ENCODE peak calls at places on chromosome 16, in ten cellular contexts. One of them, this sample, is unnamed.

GRCh38 chr16:12229759-12230594 is 253.4 kb downstream of the SNX29 start:
- DNase-seq in hepatic stellate cell: no peak
- DNase-seq in amygdala: no peak
- DNase-seq in fibroblast of the conjunctiva: peak
- DNase-seq in activated CD8-positive, alpha-beta memory T cell treated with anti-CD3 and anti-CD28 coated beads for 1 hour: no peak
- DNase-seq in activated gamma-delta T cell treated with anti-CD3 and anti-CD28 coated beads, Interleukin-2, amount 50 U/mL, for 16 hours: no peak
- DNase-seq in ACHN: no peak
- DNase-seq in testis: no peak
- DNase-seq in frontal cortex: no peak
- DNase-seq in activated T-cell treated with anti-CD3 and anti-CD28 coated beads, Interleukin-2, amount 50 U/mL, for 4 hours: no peak
- DNase-seq in this sample: peak

GRCh38 chr16:75000481-75001081 is 1.8 kb downstream of the ZNRF1 start:
- DNase-seq in activated T-cell treated with anti-CD3 and anti-CD28 coated beads, Interleukin-2, amount 50 U/mL, for 4 hours: no peak
- DNase-seq in testis: peak
- DNase-seq in ACHN: no peak
- DNase-seq in hepatic stellate cell: no peak
- DNase-seq in activated gamma-delta T cell treated with anti-CD3 and anti-CD28 coated beads, Interleukin-2, amount 50 U/mL, for 16 hours: no peak
- DNase-seq in fibroblast of the conjunctiva: no peak
- DNase-seq in amygdala: no peak
- DNase-seq in activated CD8-positive, alpha-beta memory T cell treated with anti-CD3 and anti-CD28 coated beads for 1 hour: no peak
- DNase-seq in frontal cortex: no peak
- DNase-seq in this sample: no peak

GRCh38 chr16:15654591-15654990 is 4.5 kb downstream of the NDE1 start:
- DNase-seq in hepatic stellate cell: no peak
- DNase-seq in testis: no peak
- DNase-seq in activated CD8-positive, alpha-beta memory T cell treated with anti-CD3 and anti-CD28 coated beads for 1 hour: no peak
- DNase-seq in amygdala: no peak
- DNase-seq in activated gamma-delta T cell treated with anti-CD3 and anti-CD28 coated beads, Interleukin-2, amount 50 U/mL, for 16 hours: no peak
- DNase-seq in ACHN: no peak
- DNase-seq in activated T-cell treated with anti-CD3 and anti-CD28 coated beads, Interleukin-2, amount 50 U/mL, for 4 hours: no peak
- DNase-seq in fibroblast of the conjunctiva: no peak
- DNase-seq in frontal cortex: no peak
- DNase-seq in this sample: no peak

GRCh38 chr16:85650864-85651811 is 37.6 kb downstream of the GINS2 start:
- DNase-seq in activated CD8-positive, alpha-beta memory T cell treated with anti-CD3 and anti-CD28 coated beads for 1 hour: no peak
- DNase-seq in ACHN: no peak
- DNase-seq in activated T-cell treated with anti-CD3 and anti-CD28 coated beads, Interleukin-2, amount 50 U/mL, for 4 hours: no peak
- DNase-seq in frontal cortex: peak
- DNase-seq in fibroblast of the conjunctiva: no peak
- DNase-seq in testis: no peak
- DNase-seq in hepatic stellate cell: no peak
- DNase-seq in activated gamma-delta T cell treated with anti-CD3 and anti-CD28 coated beads, Interleukin-2, amount 50 U/mL, for 16 hours: no peak
- DNase-seq in amygdala: peak
- DNase-seq in this sample: no peak

GRCh38 chr16:50812046-50812445 is 70.2 kb downstream of the CYLD start:
- DNase-seq in amygdala: no peak
- DNase-seq in ACHN: no peak
- DNase-seq in activated gamma-delta T cell treated with anti-CD3 and anti-CD28 coated beads, Interleukin-2, amount 50 U/mL, for 16 hours: no peak
- DNase-seq in testis: no peak
- DNase-seq in hepatic stellate cell: no peak
- DNase-seq in fibroblast of the conjunctiva: no peak
- DNase-seq in activated CD8-positive, alpha-beta memory T cell treated with anti-CD3 and anti-CD28 coated beads for 1 hour: no peak
- DNase-seq in activated T-cell treated with anti-CD3 and anti-CD28 coated beads, Interleukin-2, amount 50 U/mL, for 4 hours: no peak
- DNase-seq in frontal cortex: no peak
- DNase-seq in this sample: no peak

GRCh38 chr16:83705856-83706255 is 101.9 kb upstream of the HSBP1 start:
- DNase-seq in activated CD8-positive, alpha-beta memory T cell treated with anti-CD3 and anti-CD28 coated beads for 1 hour: no peak
- DNase-seq in frontal cortex: no peak
- DNase-seq in testis: no peak
- DNase-seq in fibroblast of the conjunctiva: no peak
- DNase-seq in hepatic stellate cell: peak
- DNase-seq in amygdala: no peak
- DNase-seq in activated gamma-delta T cell treated with anti-CD3 and anti-CD28 coated beads, Interleukin-2, amount 50 U/mL, for 16 hours: no peak
- DNase-seq in ACHN: peak
- DNase-seq in activated T-cell treated with anti-CD3 and anti-CD28 coated beads, Interleukin-2, amount 50 U/mL, for 4 hours: no peak
- DNase-seq in this sample: no peak

GRCh38 chr16:29915590-29916247 is 10.3 kb downstream of the KCTD13 start:
- DNase-seq in frontal cortex: no peak
- DNase-seq in amygdala: no peak
- DNase-seq in ACHN: peak
- DNase-seq in fibroblast of the conjunctiva: no peak
- DNase-seq in activated T-cell treated with anti-CD3 and anti-CD28 coated beads, Interleukin-2, amount 50 U/mL, for 4 hours: no peak
- DNase-seq in testis: no peak
- DNase-seq in hepatic stellate cell: no peak
- DNase-seq in activated CD8-positive, alpha-beta memory T cell treated with anti-CD3 and anti-CD28 coated beads for 1 hour: no peak
- DNase-seq in activated gamma-delta T cell treated with anti-CD3 and anti-CD28 coated beads, Interleukin-2, amount 50 U/mL, for 16 hours: no peak
- DNase-seq in this sample: no peak

GRCh38 chr16:75264531-75264998 is 13.1 kb upstream of the BCAR1 start:
- DNase-seq in frontal cortex: peak
- DNase-seq in fibroblast of the conjunctiva: no peak
- DNase-seq in activated CD8-positive, alpha-beta memory T cell treated with anti-CD3 and anti-CD28 coated beads for 1 hour: no peak
- DNase-seq in amygdala: peak
- DNase-seq in testis: peak
- DNase-seq in activated gamma-delta T cell treated with anti-CD3 and anti-CD28 coated beads, Interleukin-2, amount 50 U/mL, for 16 hours: no peak
- DNase-seq in activated T-cell treated with anti-CD3 and anti-CD28 coated beads, Interleukin-2, amount 50 U/mL, for 4 hours: no peak
- DNase-seq in ACHN: no peak
- DNase-seq in hepatic stellate cell: no peak
- DNase-seq in this sample: peak

GRCh38 chr16:3904875-3905274 is 24.4 kb upstream of the CREBBP start:
- DNase-seq in activated T-cell treated with anti-CD3 and anti-CD28 coated beads, Interleukin-2, amount 50 U/mL, for 4 hours: no peak
- DNase-seq in amygdala: no peak
- DNase-seq in activated gamma-delta T cell treated with anti-CD3 and anti-CD28 coated beads, Interleukin-2, amount 50 U/mL, for 16 hours: no peak
- DNase-seq in fibroblast of the conjunctiva: no peak
- DNase-seq in hepatic stellate cell: no peak
- DNase-seq in frontal cortex: no peak
- DNase-seq in activated CD8-positive, alpha-beta memory T cell treated with anti-CD3 and anti-CD28 coated beads for 1 hour: no peak
- DNase-seq in ACHN: peak
- DNase-seq in testis: no peak
- DNase-seq in this sample: peak

GRCh38 chr16:12420661-12421209 is 383.0 kb downstream of the CPPED1 start:
- DNase-seq in fibroblast of the conjunctiva: no peak
- DNase-seq in activated CD8-positive, alpha-beta memory T cell treated with anti-CD3 and anti-CD28 coated beads for 1 hour: no peak
- DNase-seq in frontal cortex: no peak
- DNase-seq in activated T-cell treated with anti-CD3 and anti-CD28 coated beads, Interleukin-2, amount 50 U/mL, for 4 hours: no peak
- DNase-seq in activated gamma-delta T cell treated with anti-CD3 and anti-CD28 coated beads, Interleukin-2, amount 50 U/mL, for 16 hours: no peak
- DNase-seq in testis: no peak
- DNase-seq in ACHN: no peak
- DNase-seq in amygdala: no peak
- DNase-seq in hepatic stellate cell: no peak
- DNase-seq in this sample: no peak

GRCh38 chr16:48812856-48813255 is 202.9 kb upstream of the N4BP1 start:
- DNase-seq in ACHN: no peak
- DNase-seq in activated T-cell treated with anti-CD3 and anti-CD28 coated beads, Interleukin-2, amount 50 U/mL, for 4 hours: no peak
- DNase-seq in testis: no peak
- DNase-seq in activated CD8-positive, alpha-beta memory T cell treated with anti-CD3 and anti-CD28 coated beads for 1 hour: no peak
- DNase-seq in amygdala: no peak
- DNase-seq in fibroblast of the conjunctiva: no peak
- DNase-seq in activated gamma-delta T cell treated with anti-CD3 and anti-CD28 coated beads, Interleukin-2, amount 50 U/mL, for 16 hours: no peak
- DNase-seq in hepatic stellate cell: no peak
- DNase-seq in frontal cortex: no peak
- DNase-seq in this sample: no peak

This sample was measured in NCI-H146.